ENCODE peak calls at places on chromosomes 11 and 22, in seven cellular contexts. J is kidney tubule cell; L is stimulated activated effector memory CD8-positive, alpha-beta T cell treated with anti-CD3 and anti-CD28 coated beads, Interleukin-12 subunit alpha, Interleukin-12 subunit beta, amount 100 ng/mL, for 72 hours; G is SJSA1; I is GM10248; Q is Daoy; A is stimulated activated naive CD8-positive, alpha-beta T cell treated with anti-CD3 and anti-CD28 coated beads, Interleukin-15, Interleukin-2, amounts not matched to agents 100 U/mL and 50 U/mL, for 24 hours. H is an unnamed sample.

GRCh38 chr11:106327134-106327533 is 249.7 kb downstream of the AASDHPPT start:
- DNase-seq in J (no peak), L (no peak), G (no peak), I (no peak), Q (no peak), A (no peak), H (no peak)

GRCh38 chr11:72195518-72195917 is 3.6 kb downstream of the FOLR1 start:
- DNase-seq in J (no peak), L (no peak), G (no peak), I (no peak), Q (no peak), A (no peak), H (no peak)

GRCh38 chr22:31082606-31083376 is 1.7 kb downstream of the SMTN start:
- DNase-seq in J (peak), L (no peak), G (peak), I (no peak), Q (peak), A (peak), H (peak)

GRCh38 chr11:67437082-67437821 is at the start of gene PTPRCAP:
- DNase-seq in J (no peak), L (peak), G (no peak), I (peak), Q (no peak), A (peak), H (no peak)

GRCh38 chr22:24523873-24524272 is 28.7 kb downstream of the UPB1 start:
- DNase-seq in J (no peak), L (no peak), G (no peak), I (no peak), Q (no peak), A (no peak), H (no peak)

GRCh38 chr22:19290400-19291217 is 910 bp downstream of the CLTCL1 start:
- DNase-seq in J (no peak), L (peak), G (no peak), I (no peak), Q (peak), A (no peak), H (no peak)

GRCh38 chr11:120816176-120816575 is 207.7 kb upstream of the TBCEL start:
- DNase-seq in J (no peak), L (no peak), G (no peak), I (no peak), Q (no peak), A (no peak), H (no peak)

GRCh38 chr11:67119577-67120391 is 721 bp downstream of the KDM2A start:
- DNase-seq in J (peak), L (peak), G (no peak), I (peak), Q (peak), A (peak), H (no peak)

GRCh38 chr11:96361778-96362177 is 18.8 kb upstream of the MAML2 start:
- DNase-seq in J (peak), L (no peak), G (no peak), I (no peak), Q (peak), A (no peak), H (no peak)

GRCh38 chr11:46489668-46490560 is 98.3 kb upstream of the CHRM4 start:
- DNase-seq in J (peak), L (no peak), G (no peak), I (peak), Q (peak), A (peak), H (no peak)

GRCh38 chr11:121318848-121319834 is 26.6 kb downstream of the SC5D start:
- DNase-seq in J (peak), L (no peak), G (no peak), I (no peak), Q (peak), A (no peak), H (no peak)

GRCh38 chr11:15819679-15820286 is 536.6 kb downstream of the SOX6 start:
- DNase-seq in J (peak), L (peak), G (peak), I (peak), Q (peak), A (peak), H (no peak)

GRCh38 chr11:124517314-124517713 is 26.1 kb downstream of the OR8B12 start:
- DNase-seq in J (no peak), L (no peak), G (no peak), I (no peak), Q (no peak), A (no peak), H (no peak)

GRCh38 chr11:118003021-118003423 is 16.8 kb downstream of the IL10RA start:
- DNase-seq in J (no peak), L (peak), G (no peak), I (no peak), Q (no peak), A (peak), H (no peak)

GRCh38 chr11:67282876-67283371 is 6.2 kb upstream of the ANKRD13D start:
- DNase-seq in J (no peak), L (no peak), G (no peak), I (no peak), Q (no peak), A (no peak), H (no peak)

GRCh38 chr11:68841718-68842426 is at the start of gene CPT1A:
- DNase-seq in J (peak), L (peak), G (peak), I (peak), Q (peak), A (peak), H (peak)

GRCh38 chr22:24112188-24112587 is 69.1 kb upstream of the SUSD2 start:
- DNase-seq in J (peak), L (no peak), G (no peak), I (no peak), Q (no peak), A (no peak), H (no peak)

GRCh38 chr11:125170406-125171031 is 6.0 kb downstream of the PKNOX2 start:
- DNase-seq in J (no peak), L (no peak), G (no peak), I (no peak), Q (no peak), A (no peak), H (peak)

GRCh38 chr11:118084247-118084646 is 2.5 kb downstream of the SMIM35 start:
- DNase-seq in J (peak), L (no peak), G (no peak), I (no peak), Q (no peak), A (no peak), H (no peak)

GRCh38 chr11:66312549-66313320 is 4.1 kb downstream of the CD248 start:
- DNase-seq in J (peak), L (peak), G (peak), I (peak), Q (peak), A (peak), H (peak)

GRCh38 chr11:95444309-95445202 is 213.6 kb upstream of the SESN3 start:
- DNase-seq in J (no peak), L (no peak), G (no peak), I (no peak), Q (no peak), A (no peak), H (no peak)

GRCh38 chr22:26702906-26703830 is 45.8 kb downstream of the MIAT start:
- DNase-seq in J (no peak), L (no peak), G (peak), I (no peak), Q (no peak), A (no peak), H (no peak)

GRCh38 chr11:115784796-115785521 is 280.7 kb upstream of the CADM1 start:
- DNase-seq in J (peak), L (no peak), G (no peak), I (no peak), Q (peak), A (no peak), H (no peak)

GRCh38 chr22:39661842-39662676 is 91.5 kb downstream of the CACNA1I start:
- DNase-seq in J (no peak), L (peak), G (no peak), I (no peak), Q (peak), A (peak), H (no peak)

GRCh38 chr22:46085831-46086576 is 64.3 kb upstream of the PPARA start:
- DNase-seq in J (peak), L (no peak), G (peak), I (no peak), Q (peak), A (no peak), H (peak)

GRCh38 chr11:116387623-116388022 is 385.2 kb downstream of the BUD13 start:
- DNase-seq in J (no peak), L (no peak), G (no peak), I (no peak), Q (no peak), A (no peak), H (no peak)

GRCh38 chr11:131378931-131379330 is 8.5 kb downstream of the NTM start:
- DNase-seq in J (no peak), L (no peak), G (no peak), I (no peak), Q (no peak), A (no peak), H (no peak)

GRCh38 chr22:49582171-49582570 is 245.5 kb downstream of the BRD1 start:
- DNase-seq in J (no peak), L (no peak), G (no peak), I (no peak), Q (no peak), A (no peak), H (no peak)

GRCh38 chr22:27667121-27667843 is 134.3 kb downstream of the MN1 start:
- DNase-seq in J (peak), L (no peak), G (no peak), I (no peak), Q (peak), A (no peak), H (no peak)

GRCh38 chr11:22792497-22792896 is 37.1 kb downstream of the SVIP start:
- DNase-seq in J (peak), L (no peak), G (peak), I (no peak), Q (peak), A (no peak), H (no peak)

GRCh38 chr22:36510966-36511881 is 4.4 kb upstream of the FOXRED2 start:
- DNase-seq in J (peak), L (peak), G (no peak), I (peak), Q (peak), A (peak), H (no peak)

GRCh38 chr22:32477608-32478007 is 3.0 kb downstream of the FBXO7 start:
- DNase-seq in J (no peak), L (no peak), G (no peak), I (no peak), Q (no peak), A (no peak), H (no peak)

GRCh38 chr11:58629857-58630256 is 7.4 kb downstream of the CNTF start:
- DNase-seq in J (peak), L (no peak), G (no peak), I (peak), Q (peak), A (no peak), H (no peak)

GRCh38 chr22:37525073-37525745 is 6.0 kb upstream of the CARD10 start:
- DNase-seq in J (peak), L (no peak), G (peak), I (no peak), Q (peak), A (peak), H (no peak)

H was measured in coronary artery.